ENCODE peak calls at places on chromosomes 12 and 14, in four cellular contexts. One of them, this sample, is unnamed.

GRCh38 chr12:108017658-108018057 is 111.4 kb upstream of the WSCD2 start:
- DNase-seq in CD8-positive, alpha-beta T cell: no peak
- DNase-seq in activated CD4-positive, CD25-positive, alpha-beta regulatory T cell treated with anti-CD3 and anti-CD28 coated beads, Interleukin-2, amount 50 U/mL, for 16 hours: no peak
- DNase-seq in stimulated activated CD4-positive, alpha-beta T cell treated with anti-CD3 and anti-CD28 coated beads, TNF-alpha, amount 100 ng/mL, for 4 hours: no peak
- DNase-seq in this sample: no peak

GRCh38 chr14:64825498-64825897 is 54.2 kb downstream of the SPTB start:
- DNase-seq in stimulated activated CD4-positive, alpha-beta T cell treated with anti-CD3 and anti-CD28 coated beads, TNF-alpha, amount 100 ng/mL, for 4 hours: no peak
- DNase-seq in CD8-positive, alpha-beta T cell: no peak
- DNase-seq in activated CD4-positive, CD25-positive, alpha-beta regulatory T cell treated with anti-CD3 and anti-CD28 coated beads, Interleukin-2, amount 50 U/mL, for 16 hours: no peak
- DNase-seq in this sample: no peak

GRCh38 chr12:124392991-124393790 is 98.3 kb downstream of the RFLNA start:
- DNase-seq in CD8-positive, alpha-beta T cell: no peak
- DNase-seq in activated CD4-positive, CD25-positive, alpha-beta regulatory T cell treated with anti-CD3 and anti-CD28 coated beads, Interleukin-2, amount 50 U/mL, for 16 hours: no peak
- DNase-seq in stimulated activated CD4-positive, alpha-beta T cell treated with anti-CD3 and anti-CD28 coated beads, TNF-alpha, amount 100 ng/mL, for 4 hours: no peak
- DNase-seq in this sample: no peak

GRCh38 chr14:55038708-55039107 is 11.7 kb downstream of the SOCS4 start:
- DNase-seq in CD8-positive, alpha-beta T cell: no peak
- DNase-seq in activated CD4-positive, CD25-positive, alpha-beta regulatory T cell treated with anti-CD3 and anti-CD28 coated beads, Interleukin-2, amount 50 U/mL, for 16 hours: no peak
- DNase-seq in stimulated activated CD4-positive, alpha-beta T cell treated with anti-CD3 and anti-CD28 coated beads, TNF-alpha, amount 100 ng/mL, for 4 hours: no peak
- DNase-seq in this sample: no peak

GRCh38 chr12:114784526-114784925 is 100.6 kb upstream of the TBX3 start:
- DNase-seq in stimulated activated CD4-positive, alpha-beta T cell treated with anti-CD3 and anti-CD28 coated beads, TNF-alpha, amount 100 ng/mL, for 4 hours: no peak
- DNase-seq in activated CD4-positive, CD25-positive, alpha-beta regulatory T cell treated with anti-CD3 and anti-CD28 coated beads, Interleukin-2, amount 50 U/mL, for 16 hours: no peak
- DNase-seq in CD8-positive, alpha-beta T cell: no peak
- DNase-seq in this sample: no peak

GRCh38 chr14:42057176-42057575 is 450.5 kb downstream of the LRFN5 start:
- DNase-seq in CD8-positive, alpha-beta T cell: no peak
- DNase-seq in activated CD4-positive, CD25-positive, alpha-beta regulatory T cell treated with anti-CD3 and anti-CD28 coated beads, Interleukin-2, amount 50 U/mL, for 16 hours: no peak
- DNase-seq in stimulated activated CD4-positive, alpha-beta T cell treated with anti-CD3 and anti-CD28 coated beads, TNF-alpha, amount 100 ng/mL, for 4 hours: no peak
- DNase-seq in this sample: no peak

GRCh38 chr12:105769486-105769885 is 369.3 kb downstream of the NUAK1 start:
- DNase-seq in stimulated activated CD4-positive, alpha-beta T cell treated with anti-CD3 and anti-CD28 coated beads, TNF-alpha, amount 100 ng/mL, for 4 hours: no peak
- DNase-seq in activated CD4-positive, CD25-positive, alpha-beta regulatory T cell treated with anti-CD3 and anti-CD28 coated beads, Interleukin-2, amount 50 U/mL, for 16 hours: no peak
- DNase-seq in CD8-positive, alpha-beta T cell: no peak
- DNase-seq in this sample: no peak

GRCh38 chr12:88298761-88299242 is 156.7 kb downstream of the TMTC3 start:
- DNase-seq in stimulated activated CD4-positive, alpha-beta T cell treated with anti-CD3 and anti-CD28 coated beads, TNF-alpha, amount 100 ng/mL, for 4 hours: no peak
- DNase-seq in activated CD4-positive, CD25-positive, alpha-beta regulatory T cell treated with anti-CD3 and anti-CD28 coated beads, Interleukin-2, amount 50 U/mL, for 16 hours: no peak
- DNase-seq in CD8-positive, alpha-beta T cell: no peak
- DNase-seq in this sample: no peak

This sample was measured in CD8-positive, alpha-beta memory T cell.